ENCODE peak calls at places on chromosomes 4 and X, in four cellular contexts. One of them, this sample, is unnamed.

GRCh38 chr4:100593933-100594332 is 76.1 kb upstream of the EMCN start:
- DNase-seq in H54: no peak
- DNase-seq in NCI-H1694: no peak
- DNase-seq in ecto neural progenitor cell: no peak
- DNase-seq in this sample: no peak

GRCh38 chr4:61522312-61522711 is 322.2 kb downstream of the ADGRL3 start:
- DNase-seq in ecto neural progenitor cell: no peak
- DNase-seq in NCI-H1694: no peak
- DNase-seq in H54: no peak
- DNase-seq in this sample: no peak

GRCh38 chrX:137428251-137428661 is 137.7 kb upstream of the ZIC3 start:
- DNase-seq in NCI-H1694: no peak
- DNase-seq in ecto neural progenitor cell: peak
- DNase-seq in H54: no peak
- DNase-seq in this sample: no peak

GRCh38 chrX:41259516-41259915 is 74.4 kb upstream of the DDX3X start:
- DNase-seq in NCI-H1694: peak
- DNase-seq in H54: no peak
- DNase-seq in ecto neural progenitor cell: no peak
- DNase-seq in this sample: peak

GRCh38 chr4:122826596-122827257 is at the start of gene FGF2:
- DNase-seq in ecto neural progenitor cell: peak
- DNase-seq in NCI-H1694: no peak
- DNase-seq in H54: no peak
- DNase-seq in this sample: no peak

GRCh38 chr4:181181331-181181730 is 1061.9 kb upstream of the TENM3 start:
- DNase-seq in H54: no peak
- DNase-seq in NCI-H1694: no peak
- DNase-seq in ecto neural progenitor cell: no peak
- DNase-seq in this sample: no peak

GRCh38 chr4:133147922-133148689 is 988 bp upstream of the PCDH10 start:
- DNase-seq in ecto neural progenitor cell: peak
- DNase-seq in H54: no peak
- DNase-seq in NCI-H1694: no peak
- DNase-seq in this sample: peak

GRCh38 chr4:121421594-121421993 is 40.8 kb upstream of the QRFPR start:
- DNase-seq in NCI-H1694: no peak
- DNase-seq in H54: no peak
- DNase-seq in ecto neural progenitor cell: no peak
- DNase-seq in this sample: no peak

GRCh38 chrX:24196509-24196908 is 47.0 kb downstream of the ZFX start:
- DNase-seq in H54: no peak
- DNase-seq in NCI-H1694: no peak
- DNase-seq in ecto neural progenitor cell: no peak
- DNase-seq in this sample: no peak

GRCh38 chr4:139453041-139453370 is 915 bp upstream of the RAB33B start:
- DNase-seq in H54: no peak
- DNase-seq in ecto neural progenitor cell: no peak
- DNase-seq in NCI-H1694: peak
- DNase-seq in this sample: peak

GRCh38 chr4:184310881-184311709 is 93.4 kb upstream of the ENPP6 start:
- DNase-seq in ecto neural progenitor cell: no peak
- DNase-seq in NCI-H1694: no peak
- DNase-seq in H54: no peak
- DNase-seq in this sample: no peak

GRCh38 chr4:170323623-170324022 is 233.9 kb upstream of the AADAT start:
- DNase-seq in H54: no peak
- DNase-seq in NCI-H1694: no peak
- DNase-seq in ecto neural progenitor cell: no peak
- DNase-seq in this sample: no peak

GRCh38 chr4:81875962-81876650 is 404.4 kb upstream of the RASGEF1B start:
- DNase-seq in H54: no peak
- DNase-seq in ecto neural progenitor cell: no peak
- DNase-seq in NCI-H1694: no peak
- DNase-seq in this sample: no peak